ENCODE peak calls at places on chromosomes 12 and 14, in four cellular contexts. D is A549, Y is sigmoid colon, E is IMR-90. I is an unnamed sample. For H3K4me1, the result is how much of the 10 kb centered on the place peaks cover.

GRCh38 chr12:30729547-30729946 is 25.2 kb downstream of the CAPRIN2 start:
- DNase-seq in E (no peak), Y (no peak), D (no peak), I (no peak)

GRCh38 chr14:60651936-60652673 is 2.8 kb upstream of the SIX1 start:
- DNase-seq in E (peak), Y (no peak), D (no peak), I (peak)

GRCh38 chr14:95290769-95291440 is 28.8 kb downstream of the CLMN start:
- DNase-seq in Y (no peak), E (no peak), D (no peak), I (peak)

GRCh38 chr12:92779902-92780301 is 77.1 kb downstream of the PLEKHG7 start:
- DNase-seq in E (no peak), Y (no peak), D (no peak), I (no peak)

GRCh38 chr12:120013659-120014380 is 24.8 kb downstream of the BICDL1 start:
- DNase-seq in E (no peak), D (peak), Y (no peak), I (no peak)

GRCh38 chr14:102930138-102930752 is 7.8 kb downstream of the AMN start:
- DNase-seq in Y (no peak), D (no peak), E (no peak), I (no peak)

GRCh38 chr14:88079624-88080023 is 74.7 kb downstream of the GPR65 start:
- DNase-seq in D (no peak), Y (no peak), E (no peak), I (no peak)

GRCh38 chr14:101596742-101597141 is 35.4 kb downstream of the DIO3 start:
- DNase-seq in Y (no peak), D (no peak), E (no peak), I (no peak)

GRCh38 chr12:20269352-20270067 is 98.8 kb upstream of the PDE3A start:
- DNase-seq in E (no peak), D (no peak), Y (no peak), I (no peak)

GRCh38 chr12:107145397-107145796 is 52.0 kb upstream of the CRY1 start:
- DNase-seq in Y (no peak), E (peak), D (no peak), I (no peak)

GRCh38 chr12:26701604-26702215 is 131.3 kb downstream of the ITPR2 start:
- DNase-seq in E (peak), D (peak), Y (no peak), I (no peak)

GRCh38 chr12:40834321-40834720 is 142.1 kb downstream of the CNTN1 start:
- DNase-seq in D (no peak), Y (no peak), E (no peak), I (no peak)

GRCh38 chr14:31207746-31208545 is at the start of gene HECTD1:
- DNase-seq in Y (peak), D (peak), E (peak), I (peak)

GRCh38 chr12:6450869-6451347 is 934 bp upstream of the TAPBPL start:
- DNase-seq in E (no peak), D (no peak), Y (peak), I (no peak)

GRCh38 chr12:124567035-124567672 is at the start of gene NCOR2:
- DNase-seq in D (no peak), Y (no peak), E (no peak), I (no peak)

GRCh38 chr12:112916270-112916669 is 9.5 kb downstream of the OAS1 start:
- DNase-seq in E (no peak), Y (peak), D (no peak), I (peak)

GRCh38 chr12:106112094-106112822 is 26.5 kb downstream of the NUAK1 start:
- DNase-seq in Y (no peak), D (no peak), E (peak), I (peak)

GRCh38 chr12:106113042-106113441 is 25.7 kb downstream of the NUAK1 start:
- DNase-seq in E (peak), Y (no peak), D (no peak), I (no peak)

GRCh38 chr12:106115450-106115849 is 23.3 kb downstream of the NUAK1 start:
- DNase-seq in E (no peak), D (no peak), Y (no peak), I (no peak)

GRCh38 chr12:106114084-106115068 is 24.4 kb downstream of the NUAK1 start:
- DNase-seq in E (peak), D (no peak), Y (peak), I (no peak)

DNA sequence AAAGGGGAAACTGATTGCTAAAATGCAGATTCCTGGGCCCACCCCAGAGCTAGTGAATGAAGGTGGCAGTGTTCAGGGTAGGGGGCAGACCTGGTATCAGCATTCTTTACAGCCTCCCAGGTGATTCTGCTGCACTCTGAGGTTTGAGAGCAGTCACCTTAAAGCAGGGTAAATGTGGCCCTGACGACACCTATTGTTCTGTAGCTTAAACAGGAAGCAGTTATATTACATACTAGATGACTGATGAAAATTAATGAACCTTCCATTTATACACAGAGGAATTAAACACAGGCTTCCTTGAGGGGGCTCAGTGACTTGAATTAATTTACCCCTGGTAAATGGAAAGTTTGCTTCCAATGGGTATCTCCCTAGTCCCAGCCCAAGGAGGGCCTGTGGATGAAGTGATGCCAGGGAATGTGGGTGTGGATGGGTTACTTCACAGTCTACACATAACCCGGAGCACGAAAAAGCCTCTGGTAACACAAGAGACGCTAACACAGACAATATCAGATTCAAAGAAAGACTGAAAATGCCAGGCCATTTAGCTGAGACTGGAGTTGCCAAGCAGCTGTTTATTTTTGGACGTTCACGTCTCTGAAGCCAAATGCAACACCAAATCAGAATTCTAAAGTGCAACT is 25.2 kb downstream of the NUAK1 start:
- DNase-seq in D (no peak), Y (no peak), E (no peak), I (no peak)
- H3K4me1 ChIP-seq in D (half or more), Y (under half), E (under half), I (under half)

GRCh38 chr12:50504798-50505385 is at the start of gene DIP2B:
- DNase-seq in Y (peak), D (peak), E (peak), I (peak)
- TF ChIP-seq POLR2A in Y (no peak), D (peak), E (peak), I (peak)

DNA sequence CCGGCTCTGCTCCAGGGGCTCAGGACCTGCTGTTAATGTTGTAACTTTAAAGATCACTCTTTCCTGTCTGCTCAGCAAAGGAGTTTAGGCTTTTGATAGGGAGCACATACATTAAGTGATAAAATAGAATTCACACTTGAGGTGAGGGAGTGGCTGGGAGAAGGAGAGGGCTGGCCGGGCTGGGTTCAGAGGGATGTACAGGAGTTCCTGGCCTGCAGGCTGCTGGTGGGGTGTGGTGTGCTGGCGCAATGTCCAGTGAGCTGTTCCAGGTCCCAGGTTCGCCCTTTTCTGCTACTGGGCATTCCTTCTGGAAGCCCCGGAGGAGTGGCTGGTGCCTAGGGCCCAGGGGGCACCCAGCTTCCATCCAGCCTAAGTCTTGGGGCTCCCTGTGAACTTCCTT is 17.8 kb downstream of the KIF26A start:
- DNase-seq in E (no peak), D (no peak), Y (no peak), I (no peak)
- H3K4me1 ChIP-seq in E (under half), D (under half), Y (under half), I (under half)

GRCh38 chr14:94081386-94081820 is 293 bp downstream of the IFI27L1 start:
- DNase-seq in Y (no peak), E (no peak), D (no peak), I (peak)
- TF ChIP-seq POLR2A in Y (no peak), E (no peak), D (no peak), I (no peak)

I was measured in prostate gland.